ENCODE peak calls at places on chromosomes 16 and 17, in eight cellular contexts. F is OCI-LY7, Y is neural progenitor cell, E is GM23338, W is MM.1S, R is hepatocyte, X is HCT116, U is SK-N-SH. K is an unnamed sample.

GRCh38 chr17:70369296-70369855 is 200.0 kb downstream of the KCNJ2 start:
- DNase-seq in F (no peak), Y (no peak), E (no peak), W (no peak), R (no peak), X (no peak), U (no peak), K (peak; percentile 78)

GRCh38 chr16:60818471-60818870 is 1217.8 kb downstream of the CDH8 start:
- DNase-seq in F (no peak), Y (no peak), E (no peak), W (no peak), R (no peak), X (no peak), U (no peak), K (no peak)

GRCh38 chr16:17469011-17469741 is 1.6 kb downstream of the XYLT1 start:
- DNase-seq in F (peak; percentile 41), Y (peak; percentile 17), E (no peak), W (peak; percentile 23), R (no peak), X (no peak), U (peak; percentile 34), K (no peak)

GRCh38 chr16:16133943-16134604 is 89.2 kb downstream of the ABCC6 start:
- DNase-seq in F (no peak), Y (no peak), E (no peak), W (no peak), R (no peak), X (no peak), U (no peak), K (no peak)

GRCh38 chr17:31147507-31148202 is 52.9 kb downstream of the NF1 start:
- DNase-seq in F (no peak), Y (peak; percentile 32), E (no peak), W (no peak), R (peak; percentile 6), X (no peak), U (no peak), K (no peak)

GRCh38 chr16:8583199-8583598 is 7.1 kb downstream of the TMEM114 start:
- DNase-seq in F (no peak), Y (no peak), E (no peak), W (no peak), R (no peak), X (no peak), U (no peak), K (peak; percentile 4)

GRCh38 chr16:50884066-50884860 is 142.4 kb downstream of the CYLD start:
- DNase-seq in F (peak; percentile 6), Y (peak; percentile 61), E (peak; percentile 77), W (no peak), R (no peak), X (no peak), U (peak; percentile 48), K (peak; percentile 48)

GRCh38 chr16:31452631-31453106 is 6.6 kb upstream of the ARMC5 start:
- DNase-seq in F (no peak), Y (no peak), E (peak; percentile 42), W (no peak), R (no peak), X (no peak), U (no peak), K (peak; percentile 61)

GRCh38 chr17:6526362-6527152 is 29.8 kb downstream of the PITPNM3 start:
- DNase-seq in F (peak; percentile 5), Y (peak; percentile 52), E (peak; percentile 46), W (no peak), R (no peak), X (no peak), U (no peak), K (no peak)

GRCh38 chr16:74633686-74634085 is 26.8 kb upstream of the GLG1 start:
- DNase-seq in F (no peak), Y (no peak), E (no peak), W (no peak), R (no peak), X (no peak), U (no peak), K (no peak)

GRCh38 chr16:57609541-57610401 is 18.7 kb upstream of the ADGRG1 start:
- DNase-seq in F (peak; percentile 31), Y (no peak), E (no peak), W (peak; percentile 95), R (no peak), X (no peak), U (peak; percentile 30), K (no peak)

GRCh38 chr16:72474511-72475123 is 302.7 kb upstream of the PMFBP1 start:
- DNase-seq in F (no peak), Y (no peak), E (no peak), W (peak; percentile 45), R (no peak), X (peak; percentile 89), U (no peak), K (peak; percentile 73)

GRCh38 chr16:81521141-81521626 is 76.6 kb downstream of the CMIP start:
- DNase-seq in F (peak; percentile 84), Y (no peak), E (no peak), W (no peak), R (no peak), X (no peak), U (peak; percentile 84), K (no peak)

GRCh38 chr17:21680366-21680765 is 12.0 kb upstream of the KCNJ18 start:
- DNase-seq in F (no peak), Y (no peak), E (no peak), W (no peak), R (no peak), X (no peak), U (no peak), K (no peak)

DNA sequence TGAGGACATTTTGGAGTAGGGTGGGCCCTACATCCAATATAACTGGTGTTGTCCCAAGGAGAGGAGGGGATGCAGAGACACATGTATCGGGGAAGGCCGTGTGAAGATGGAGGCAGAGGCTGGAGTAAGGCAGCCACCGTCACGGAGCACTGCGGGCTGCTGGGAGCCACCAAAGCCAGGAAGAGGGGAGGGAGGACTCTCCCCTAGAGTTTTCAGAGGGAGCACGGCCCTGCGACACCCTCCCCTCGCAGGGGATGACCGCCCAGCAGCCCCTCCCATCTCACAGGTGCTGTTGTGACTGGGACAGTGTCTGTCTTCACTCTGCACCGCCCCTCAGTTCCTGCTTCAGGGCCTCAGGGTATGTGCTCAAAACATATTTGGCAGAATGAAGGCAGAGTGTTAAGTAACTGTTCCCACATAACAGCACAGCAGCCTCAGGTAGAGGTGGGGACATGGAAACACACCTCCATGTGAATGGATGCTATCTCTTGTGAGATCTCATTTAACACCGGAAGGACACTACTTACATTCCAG is 82.2 kb downstream of the RBFOX3 start:
- DNase-seq in F (no peak), Y (no peak), E (no peak), W (no peak), R (no peak), X (no peak), U (no peak), K (no peak)
- TF ChIP-seq EZH2phosphoT487 in F (no peak), Y (no peak), E (no peak), W (no peak), R (no peak), X (no peak), U (no peak), K (no peak)

GRCh38 chr17:43674394-43674793 is 12.7 kb upstream of the MEOX1 start:
- DNase-seq in F (no peak), Y (no peak), E (no peak), W (no peak), R (no peak), X (no peak), U (no peak), K (no peak)
- TF ChIP-seq CTCF in F (no peak), Y (no peak), E (no peak), W (no peak), R (no peak), X (no peak), U (no peak), K (no peak)

GRCh38 chr16:56423584-56424403 is 1.6 kb downstream of the AMFR start:
- DNase-seq in F (peak; percentile 62), Y (no peak), E (no peak), W (peak; percentile 12), R (no peak), X (no peak), U (peak; percentile 11), K (no peak)
- TF ChIP-seq EZH2phosphoT487 in F (no peak), Y (no peak), E (no peak), W (no peak), R (no peak), X (no peak), U (no peak), K (no peak)

DNA sequence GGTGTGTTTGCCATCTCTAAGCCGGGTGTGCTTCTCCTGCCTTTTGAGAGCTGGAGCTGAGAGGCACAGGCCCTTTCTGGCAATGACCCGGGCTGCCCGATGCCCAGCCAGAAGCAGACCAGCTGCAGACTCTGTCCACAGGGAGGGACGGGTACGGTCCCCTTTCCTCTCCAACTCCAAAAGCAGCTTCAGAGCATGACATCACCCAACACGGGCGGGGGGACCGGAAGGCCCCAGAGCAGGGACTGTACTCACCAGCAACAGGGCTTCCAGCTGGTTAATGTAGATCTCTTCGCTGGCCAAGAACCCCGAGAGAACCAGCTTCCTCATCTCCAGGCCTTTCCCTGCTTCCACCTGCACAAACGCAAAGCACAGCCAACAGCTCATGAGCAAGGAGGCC is 79.4 kb downstream of the ABR start:
- DNase-seq in F (no peak), Y (no peak), E (no peak), W (no peak), R (no peak), X (no peak), U (no peak), K (no peak)
- TF ChIP-seq CTCF in F (no peak), Y (no peak), E (no peak), W (no peak), R (no peak), X (no peak), U (no peak), K (no peak)